ENCODE peak calls at places on chromosomes 1 and 21, in five cellular contexts. J is frontal cortex; A is stimulated activated effector memory CD8-positive, alpha-beta T cell treated with anti-CD3 and anti-CD28 coated beads, Interleukin-12 subunit alpha, Interleukin-12 subunit beta, amount 100 ng/mL, for 72 hours; L is EH; C is GM23338. P is an unnamed sample.

GRCh38 chr1:39098569-39099250 is 72.6 kb downstream of the NDUFS5 start:
- DNase-seq in J (peak), A (peak), L (peak), C (peak), P (peak)

GRCh38 chr1:74324684-74325448 is 89.7 kb downstream of the TNNI3K start:
- DNase-seq in J (no peak), A (no peak), L (no peak), C (peak), P (no peak)

GRCh38 chr1:196861429-196861828 is 26.4 kb upstream of the CFHR4 start:
- DNase-seq in J (no peak), A (no peak), L (no peak), C (no peak), P (no peak)

GRCh38 chr1:202710070-202711025 is at the start of gene SYT2:
- DNase-seq in J (peak), A (no peak), L (no peak), C (peak), P (no peak)

GRCh38 chr1:38559180-38559874 is 300.2 kb downstream of the RRAGC start:
- DNase-seq in J (no peak), A (peak), L (no peak), C (peak), P (no peak)

GRCh38 chr21:25329227-25329626 is 278.1 kb downstream of the MRPL39 start:
- DNase-seq in J (no peak), A (no peak), L (peak), C (no peak), P (peak)

GRCh38 chr1:46401514-46401913 is 7.4 kb downstream of the FAAH start:
- DNase-seq in J (no peak), A (no peak), L (no peak), C (no peak), P (peak)

GRCh38 chr1:26044971-26045711 is 777 bp downstream of the SLC30A2 start:
- DNase-seq in J (no peak), A (no peak), L (no peak), C (peak), P (no peak)

GRCh38 chr1:147736847-147737246 is 23.6 kb downstream of the GJA5 start:
- DNase-seq in J (no peak), A (no peak), L (no peak), C (no peak), P (no peak)

GRCh38 chr21:17002628-17003027 is 510.2 kb upstream of the CXADR start:
- DNase-seq in J (no peak), A (no peak), L (no peak), C (no peak), P (no peak)

GRCh38 chr21:26445440-26445839 is 127.6 kb downstream of the CYYR1 start:
- DNase-seq in J (no peak), A (no peak), L (peak), C (no peak), P (peak)

P was measured in AG10803.